ENCODE peak calls at places on chromosomes 12 and 14, in seven cellular contexts. O, Z, S, G, W, Q and P are unnamed samples.

GRCh38 chr14:71923471-71923870 is 8.8 kb upstream of the RGS6 start:
- DNase-seq in O (no peak), Z (no peak), S (no peak), G (no peak), W (no peak), Q (no peak), P (no peak)

GRCh38 chr12:127599441-127599840 is 667.5 kb upstream of the TMEM132C start:
- DNase-seq in O (no peak), Z (no peak), S (no peak), G (no peak), W (no peak), Q (no peak), P (no peak)

GRCh38 chr14:61555056-61555838 is 140.1 kb upstream of the HIF1A start:
- DNase-seq in O (peak; percentile 44), Z (no peak), S (no peak), G (no peak), W (no peak), Q (no peak), P (no peak)

GRCh38 chr12:2282321-2282720 is 229.5 kb downstream of the CACNA1C start:
- DNase-seq in O (no peak), Z (no peak), S (no peak), G (no peak), W (no peak), Q (no peak), P (no peak)

GRCh38 chr12:94731733-94732360 is 81.5 kb upstream of the TMCC3 start:
- DNase-seq in O (no peak), Z (no peak), S (no peak), G (no peak), W (no peak), Q (no peak), P (no peak)

GRCh38 chr12:132560421-132560830 is 50.0 kb downstream of the LRCOL1 start:
- DNase-seq in O (no peak), Z (peak; percentile 42), S (no peak), G (no peak), W (no peak), Q (peak; percentile 45), P (no peak)

GRCh38 chr12:43057561-43057960 is 468.0 kb upstream of the PRICKLE1 start:
- DNase-seq in O (peak; percentile 32), Z (no peak), S (no peak), G (no peak), W (no peak), Q (no peak), P (no peak)

GRCh38 chr14:92551066-92551841 is 37.7 kb downstream of the RIN3 start:
- DNase-seq in O (no peak), Z (no peak), S (no peak), G (no peak), W (no peak), Q (no peak), P (no peak)

GRCh38 chr14:104930526-104931322 is 6.0 kb downstream of the PLD4 start:
- DNase-seq in O (no peak), Z (no peak), S (no peak), G (no peak), W (no peak), Q (peak; percentile 14), P (no peak)

GRCh38 chr14:36516719-36517241 is 3.3 kb downstream of the NKX2-1 start:
- DNase-seq in O (no peak), Z (no peak), S (no peak), G (no peak), W (no peak), Q (no peak), P (no peak)

GRCh38 chr12:12476836-12477531 is 85.7 kb downstream of the DUSP16 start:
- DNase-seq in O (no peak), Z (no peak), S (no peak), G (no peak), W (no peak), Q (no peak), P (no peak)

GRCh38 chr12:63179224-63179623 is 28.2 kb upstream of the AVPR1A start:
- DNase-seq in O (no peak), Z (no peak), S (no peak), G (no peak), W (no peak), Q (no peak), P (no peak)

GRCh38 chr12:131090254-131091210 is 136.8 kb downstream of the ADGRD1 start:
- DNase-seq in O (no peak), Z (no peak), S (no peak), G (no peak), W (no peak), Q (no peak), P (no peak)